ENCODE peak calls at places on chromosomes 1 and 21, in seven cellular contexts. R, H, B, U, P, X and A are unnamed samples.

GRCh38 chr1:244304156-244304555 is 147.6 kb downstream of the ADSS2 start:
- DNase-seq in R (no peak), H (no peak), B (no peak), U (no peak), P (no peak), X (no peak), A (no peak)

GRCh38 chr1:213783898-213784297 is 203.9 kb upstream of the PROX1 start:
- DNase-seq in R (no peak), H (no peak), B (no peak), U (no peak), P (no peak), X (no peak), A (no peak)

GRCh38 chr1:223426936-223427335 is 33.7 kb downstream of the CCDC185 start:
- DNase-seq in R (no peak), H (no peak), B (no peak), U (no peak), P (no peak), X (no peak), A (no peak)

GRCh38 chr1:86938855-86939254 is 24.4 kb downstream of the HS2ST1 start:
- DNase-seq in R (no peak), H (no peak), B (no peak), U (no peak), P (no peak), X (no peak), A (no peak)

GRCh38 chr1:203046984-203047630 is 20.8 kb downstream of the PPFIA4 start:
- DNase-seq in R (peak; percentile 75), H (no peak), B (peak; percentile 91), U (no peak), P (no peak), X (no peak), A (peak; percentile 44)

GRCh38 chr21:33355996-33356395 is 31.2 kb downstream of the IFNAR1 start:
- DNase-seq in R (no peak), H (no peak), B (no peak), U (no peak), P (no peak), X (no peak), A (no peak)

GRCh38 chr1:169142129-169142528 is 35.6 kb downstream of the ATP1B1 start:
- DNase-seq in R (no peak), H (no peak), B (no peak), U (no peak), P (no peak), X (no peak), A (no peak)

GRCh38 chr21:42613756-42614155 is 39.7 kb upstream of the PDE9A start:
- DNase-seq in R (no peak), H (no peak), B (no peak), U (no peak), P (no peak), X (no peak), A (no peak)

GRCh38 chr1:157852476-157852875 is 10.9 kb upstream of the CD5L start:
- DNase-seq in R (peak; percentile 84), H (no peak), B (no peak), U (no peak), P (no peak), X (no peak), A (no peak)

GRCh38 chr1:223240122-223240521 is 97.1 kb upstream of the TLR5 start:
- DNase-seq in R (no peak), H (no peak), B (no peak), U (no peak), P (no peak), X (no peak), A (no peak)

GRCh38 chr1:239287296-239287695 is 99.1 kb upstream of the CHRM3 start:
- DNase-seq in R (no peak), H (no peak), B (no peak), U (no peak), P (no peak), X (no peak), A (no peak)

GRCh38 chr1:5667513-5668325 is 324.5 kb downstream of the NPHP4 start:
- DNase-seq in R (no peak), H (no peak), B (no peak), U (no peak), P (peak; percentile 41), X (no peak), A (no peak)

GRCh38 chr1:205633421-205633976 is 1.7 kb upstream of the ELK4 start:
- DNase-seq in R (no peak), H (no peak), B (no peak), U (no peak), P (no peak), X (no peak), A (no peak)

GRCh38 chr1:30749691-30750583 is 7.6 kb downstream of the LAPTM5 start:
- DNase-seq in R (no peak), H (peak; percentile 63), B (no peak), U (no peak), P (no peak), X (no peak), A (peak; percentile 88)

GRCh38 chr21:36803051-36803709 is 104.3 kb downstream of the SIM2 start:
- DNase-seq in R (no peak), H (no peak), B (no peak), U (no peak), P (no peak), X (no peak), A (no peak)

GRCh38 chr1:10755977-10756521 is 40.4 kb downstream of the CASZ1 start:
- DNase-seq in R (peak; percentile 62), H (peak; percentile 90), B (peak; percentile 77), U (no peak), P (peak; percentile 74), X (peak; percentile 74), A (peak; percentile 87)

GRCh38 chr1:229717774-229718173 is 91.7 kb downstream of the URB2 start:
- DNase-seq in R (peak; percentile 51), H (no peak), B (no peak), U (no peak), P (no peak), X (no peak), A (no peak)

GRCh38 chr1:234861024-234861620 is 251.1 kb upstream of the IRF2BP2 start:
- DNase-seq in R (no peak), H (no peak), B (no peak), U (no peak), P (no peak), X (no peak), A (no peak)

GRCh38 chr1:29033829-29034466 is 89.8 kb downstream of the TMEM200B start:
- DNase-seq in R (peak; percentile 19), H (no peak), B (peak; percentile 67), U (peak; percentile 37), P (no peak), X (no peak), A (no peak)

GRCh38 chr1:93061895-93062792 is 16.9 kb upstream of the MTF2 start:
- DNase-seq in R (peak; percentile 71), H (peak; percentile 43), B (peak; percentile 26), U (no peak), P (no peak), X (no peak), A (no peak)

GRCh38 chr1:212609701-212610574 is 1.4 kb downstream of the ATF3 start:
- DNase-seq in R (peak; percentile 41), H (no peak), B (no peak), U (no peak), P (no peak), X (no peak), A (no peak)

GRCh38 chr1:246482780-246483179 is 24.3 kb downstream of the SMYD3 start:
- DNase-seq in R (no peak), H (no peak), B (no peak), U (no peak), P (no peak), X (no peak), A (no peak)

GRCh38 chr21:31529406-31529805 is 130.1 kb upstream of the SOD1 start:
- DNase-seq in R (no peak), H (no peak), B (no peak), U (no peak), P (no peak), X (no peak), A (no peak)

GRCh38 chr1:188065917-188066316 is 1237.2 kb downstream of the PLA2G4A start:
- DNase-seq in R (no peak), H (no peak), B (no peak), U (no peak), P (no peak), X (no peak), A (no peak)

GRCh38 chr1:184387069-184387870 is 441 bp downstream of the C1orf21 start:
- DNase-seq in R (peak; percentile 41), H (peak; percentile 41), B (peak; percentile 18), U (no peak), P (peak; percentile 58), X (peak; percentile 42), A (peak; percentile 61)

GRCh38 chr1:45864124-45864721 is 60.8 kb downstream of the MAST2 start:
- DNase-seq in R (no peak), H (no peak), B (peak; percentile 4), U (no peak), P (no peak), X (no peak), A (no peak)

GRCh38 chr1:19505694-19506457 is 20.5 kb upstream of the CAPZB start:
- DNase-seq in R (no peak), H (no peak), B (no peak), U (no peak), P (peak; percentile 47), X (peak; percentile 34), A (no peak)

GRCh38 chr1:210233216-210233494 is 559 bp downstream of the SERTAD4 start:
- DNase-seq in R (no peak), H (no peak), B (no peak), U (no peak), P (no peak), X (no peak), A (no peak)